ENCODE peak calls at places on chromosomes 6 and 20, in six cellular contexts. One of them, this sample, is unnamed.

GRCh38 chr6:127216821-127217789 is 49.6 kb upstream of the RNF146 start:
- DNase-seq in A549: no peak
- DNase-seq in stimulated activated CD8-positive, alpha-beta memory T cell treated with anti-CD3 and anti-CD28 coated beads, Interleukin-7, amount 100 ng/mL, for 1 hour: no peak
- DNase-seq in aorta: no peak
- DNase-seq in HEK293T: no peak
- DNase-seq in endodermal cell: no peak
- DNase-seq in this sample: no peak

GRCh38 chr20:33372993-33373441 is 28.3 kb downstream of the CDK5RAP1 start:
- DNase-seq in A549: no peak
- DNase-seq in stimulated activated CD8-positive, alpha-beta memory T cell treated with anti-CD3 and anti-CD28 coated beads, Interleukin-7, amount 100 ng/mL, for 1 hour: no peak
- DNase-seq in aorta: no peak
- DNase-seq in HEK293T: no peak
- DNase-seq in endodermal cell: no peak
- DNase-seq in this sample: peak

GRCh38 chr6:146184701-146185100 is 155.8 kb downstream of the GRM1 start:
- DNase-seq in A549: no peak
- DNase-seq in stimulated activated CD8-positive, alpha-beta memory T cell treated with anti-CD3 and anti-CD28 coated beads, Interleukin-7, amount 100 ng/mL, for 1 hour: no peak
- DNase-seq in aorta: no peak
- DNase-seq in HEK293T: no peak
- DNase-seq in endodermal cell: no peak
- DNase-seq in this sample: no peak

GRCh38 chr6:39377530-39377929 is 55.0 kb upstream of the KCNK16 start:
- DNase-seq in A549: peak
- DNase-seq in stimulated activated CD8-positive, alpha-beta memory T cell treated with anti-CD3 and anti-CD28 coated beads, Interleukin-7, amount 100 ng/mL, for 1 hour: no peak
- DNase-seq in aorta: no peak
- DNase-seq in HEK293T: peak
- DNase-seq in endodermal cell: peak
- DNase-seq in this sample: peak

GRCh38 chr6:122491915-122492537 is 20.4 kb upstream of the SERINC1 start:
- DNase-seq in A549: peak
- DNase-seq in stimulated activated CD8-positive, alpha-beta memory T cell treated with anti-CD3 and anti-CD28 coated beads, Interleukin-7, amount 100 ng/mL, for 1 hour: peak
- DNase-seq in aorta: peak
- DNase-seq in HEK293T: peak
- DNase-seq in endodermal cell: peak
- DNase-seq in this sample: peak

GRCh38 chr6:11752350-11752749 is 26.3 kb downstream of the ADTRP start:
- DNase-seq in A549: no peak
- DNase-seq in stimulated activated CD8-positive, alpha-beta memory T cell treated with anti-CD3 and anti-CD28 coated beads, Interleukin-7, amount 100 ng/mL, for 1 hour: no peak
- DNase-seq in aorta: no peak
- DNase-seq in HEK293T: no peak
- DNase-seq in endodermal cell: no peak
- DNase-seq in this sample: no peak

GRCh38 chr6:4017847-4018193 is 61.1 kb downstream of the FAM217A start:
- DNase-seq in A549: no peak
- DNase-seq in stimulated activated CD8-positive, alpha-beta memory T cell treated with anti-CD3 and anti-CD28 coated beads, Interleukin-7, amount 100 ng/mL, for 1 hour: no peak
- DNase-seq in aorta: no peak
- DNase-seq in HEK293T: peak
- DNase-seq in endodermal cell: no peak
- DNase-seq in this sample: peak

GRCh38 chr6:49430187-49430586 is 32.9 kb downstream of the MMUT start:
- DNase-seq in A549: no peak
- DNase-seq in stimulated activated CD8-positive, alpha-beta memory T cell treated with anti-CD3 and anti-CD28 coated beads, Interleukin-7, amount 100 ng/mL, for 1 hour: no peak
- DNase-seq in aorta: no peak
- DNase-seq in HEK293T: no peak
- DNase-seq in endodermal cell: no peak
- DNase-seq in this sample: no peak

GRCh38 chr6:130888246-130888645 is 61.0 kb downstream of the SMLR1 start:
- DNase-seq in A549: no peak
- DNase-seq in stimulated activated CD8-positive, alpha-beta memory T cell treated with anti-CD3 and anti-CD28 coated beads, Interleukin-7, amount 100 ng/mL, for 1 hour: no peak
- DNase-seq in aorta: no peak
- DNase-seq in HEK293T: no peak
- DNase-seq in endodermal cell: no peak
- DNase-seq in this sample: no peak

GRCh38 chr20:18908109-18908508 is 94.5 kb downstream of the SCP2D1 start:
- DNase-seq in A549: no peak
- DNase-seq in stimulated activated CD8-positive, alpha-beta memory T cell treated with anti-CD3 and anti-CD28 coated beads, Interleukin-7, amount 100 ng/mL, for 1 hour: no peak
- DNase-seq in aorta: no peak
- DNase-seq in HEK293T: no peak
- DNase-seq in endodermal cell: no peak
- DNase-seq in this sample: no peak

GRCh38 chr20:9374068-9374467 is 140.3 kb upstream of the LAMP5 start:
- DNase-seq in A549: no peak
- DNase-seq in stimulated activated CD8-positive, alpha-beta memory T cell treated with anti-CD3 and anti-CD28 coated beads, Interleukin-7, amount 100 ng/mL, for 1 hour: no peak
- DNase-seq in aorta: no peak
- DNase-seq in HEK293T: no peak
- DNase-seq in endodermal cell: no peak
- DNase-seq in this sample: no peak

GRCh38 chr6:160104821-160105517 is 16.6 kb upstream of the SLC22A1 start:
- DNase-seq in A549: no peak
- DNase-seq in stimulated activated CD8-positive, alpha-beta memory T cell treated with anti-CD3 and anti-CD28 coated beads, Interleukin-7, amount 100 ng/mL, for 1 hour: no peak
- DNase-seq in aorta: no peak
- DNase-seq in HEK293T: no peak
- DNase-seq in endodermal cell: no peak
- DNase-seq in this sample: no peak

GRCh38 chr6:100633096-100633766 is 168.5 kb upstream of the SIM1 start:
- DNase-seq in A549: peak
- DNase-seq in stimulated activated CD8-positive, alpha-beta memory T cell treated with anti-CD3 and anti-CD28 coated beads, Interleukin-7, amount 100 ng/mL, for 1 hour: no peak
- DNase-seq in aorta: no peak
- DNase-seq in HEK293T: no peak
- DNase-seq in endodermal cell: no peak
- DNase-seq in this sample: peak

GRCh38 chr6:162621246-162621645 is 106.3 kb downstream of the PRKN start:
- DNase-seq in A549: peak
- DNase-seq in stimulated activated CD8-positive, alpha-beta memory T cell treated with anti-CD3 and anti-CD28 coated beads, Interleukin-7, amount 100 ng/mL, for 1 hour: no peak
- DNase-seq in aorta: no peak
- DNase-seq in HEK293T: peak
- DNase-seq in endodermal cell: peak
- DNase-seq in this sample: peak

GRCh38 chr6:29826271-29826670 is 1.4 kb upstream of the HLA-G start:
- DNase-seq in A549: no peak
- DNase-seq in stimulated activated CD8-positive, alpha-beta memory T cell treated with anti-CD3 and anti-CD28 coated beads, Interleukin-7, amount 100 ng/mL, for 1 hour: no peak
- DNase-seq in aorta: no peak
- DNase-seq in HEK293T: no peak
- DNase-seq in endodermal cell: no peak
- DNase-seq in this sample: no peak

GRCh38 chr6:28258877-28259777 is at the start of gene NKAPL:
- DNase-seq in A549: no peak
- DNase-seq in stimulated activated CD8-positive, alpha-beta memory T cell treated with anti-CD3 and anti-CD28 coated beads, Interleukin-7, amount 100 ng/mL, for 1 hour: peak
- DNase-seq in aorta: peak
- DNase-seq in HEK293T: no peak
- DNase-seq in endodermal cell: no peak
- DNase-seq in this sample: no peak

GRCh38 chr6:119627908-119628669 is 278.5 kb upstream of the MAN1A1 start:
- DNase-seq in A549: no peak
- DNase-seq in stimulated activated CD8-positive, alpha-beta memory T cell treated with anti-CD3 and anti-CD28 coated beads, Interleukin-7, amount 100 ng/mL, for 1 hour: no peak
- DNase-seq in aorta: no peak
- DNase-seq in HEK293T: no peak
- DNase-seq in endodermal cell: no peak
- DNase-seq in this sample: no peak

GRCh38 chr6:21634582-21634981 is 41.0 kb downstream of the SOX4 start:
- DNase-seq in A549: peak
- DNase-seq in stimulated activated CD8-positive, alpha-beta memory T cell treated with anti-CD3 and anti-CD28 coated beads, Interleukin-7, amount 100 ng/mL, for 1 hour: no peak
- DNase-seq in aorta: no peak
- DNase-seq in HEK293T: no peak
- DNase-seq in endodermal cell: no peak
- DNase-seq in this sample: peak

GRCh38 chr6:153790881-153791473 is 248.1 kb upstream of the OPRM1 start:
- DNase-seq in A549: no peak
- DNase-seq in stimulated activated CD8-positive, alpha-beta memory T cell treated with anti-CD3 and anti-CD28 coated beads, Interleukin-7, amount 100 ng/mL, for 1 hour: no peak
- DNase-seq in aorta: no peak
- DNase-seq in HEK293T: peak
- DNase-seq in endodermal cell: peak
- DNase-seq in this sample: peak

GRCh38 chr6:152428126-152428525 is 209.0 kb downstream of the SYNE1 start:
- DNase-seq in A549: no peak
- DNase-seq in stimulated activated CD8-positive, alpha-beta memory T cell treated with anti-CD3 and anti-CD28 coated beads, Interleukin-7, amount 100 ng/mL, for 1 hour: no peak
- DNase-seq in aorta: no peak
- DNase-seq in HEK293T: no peak
- DNase-seq in endodermal cell: peak
- DNase-seq in this sample: no peak

GRCh38 chr6:18269253-18269652 is 4.9 kb upstream of the DEK start:
- DNase-seq in A549: no peak
- DNase-seq in stimulated activated CD8-positive, alpha-beta memory T cell treated with anti-CD3 and anti-CD28 coated beads, Interleukin-7, amount 100 ng/mL, for 1 hour: no peak
- DNase-seq in aorta: no peak
- DNase-seq in HEK293T: peak
- DNase-seq in endodermal cell: no peak
- DNase-seq in this sample: peak

GRCh38 chr6:33299237-33299944 is 649 bp upstream of the RGL2 start:
- DNase-seq in A549: peak
- DNase-seq in stimulated activated CD8-positive, alpha-beta memory T cell treated with anti-CD3 and anti-CD28 coated beads, Interleukin-7, amount 100 ng/mL, for 1 hour: peak
- DNase-seq in aorta: peak
- DNase-seq in HEK293T: peak
- DNase-seq in endodermal cell: peak
- DNase-seq in this sample: peak

GRCh38 chr20:18802012-18802634 is 11.5 kb upstream of the SCP2D1 start:
- DNase-seq in A549: no peak
- DNase-seq in stimulated activated CD8-positive, alpha-beta memory T cell treated with anti-CD3 and anti-CD28 coated beads, Interleukin-7, amount 100 ng/mL, for 1 hour: no peak
- DNase-seq in aorta: no peak
- DNase-seq in HEK293T: no peak
- DNase-seq in endodermal cell: no peak
- DNase-seq in this sample: no peak

GRCh38 chr6:140271759-140272377 is 897.4 kb upstream of the CITED2 start:
- DNase-seq in A549: no peak
- DNase-seq in stimulated activated CD8-positive, alpha-beta memory T cell treated with anti-CD3 and anti-CD28 coated beads, Interleukin-7, amount 100 ng/mL, for 1 hour: no peak
- DNase-seq in aorta: no peak
- DNase-seq in HEK293T: no peak
- DNase-seq in endodermal cell: no peak
- DNase-seq in this sample: no peak

GRCh38 chr20:36471885-36472642 is 69.3 kb upstream of the MYL9 start:
- DNase-seq in A549: no peak
- DNase-seq in stimulated activated CD8-positive, alpha-beta memory T cell treated with anti-CD3 and anti-CD28 coated beads, Interleukin-7, amount 100 ng/mL, for 1 hour: no peak
- DNase-seq in aorta: no peak
- DNase-seq in HEK293T: no peak
- DNase-seq in endodermal cell: no peak
- DNase-seq in this sample: no peak

GRCh38 chr20:62651285-62652021 is 9.2 kb downstream of the SLCO4A1 start:
- DNase-seq in A549: no peak
- DNase-seq in stimulated activated CD8-positive, alpha-beta memory T cell treated with anti-CD3 and anti-CD28 coated beads, Interleukin-7, amount 100 ng/mL, for 1 hour: peak
- DNase-seq in aorta: no peak
- DNase-seq in HEK293T: no peak
- DNase-seq in endodermal cell: peak
- DNase-seq in this sample: no peak

GRCh38 chr6:145929037-145929633 is 35.0 kb downstream of the SHPRH start:
- DNase-seq in A549: peak
- DNase-seq in stimulated activated CD8-positive, alpha-beta memory T cell treated with anti-CD3 and anti-CD28 coated beads, Interleukin-7, amount 100 ng/mL, for 1 hour: no peak
- DNase-seq in aorta: no peak
- DNase-seq in HEK293T: peak
- DNase-seq in endodermal cell: no peak
- DNase-seq in this sample: peak

GRCh38 chr6:163339466-163339865 is 75.1 kb upstream of the QKI start:
- DNase-seq in A549: no peak
- DNase-seq in stimulated activated CD8-positive, alpha-beta memory T cell treated with anti-CD3 and anti-CD28 coated beads, Interleukin-7, amount 100 ng/mL, for 1 hour: no peak
- DNase-seq in aorta: no peak
- DNase-seq in HEK293T: no peak
- DNase-seq in endodermal cell: no peak
- DNase-seq in this sample: no peak

GRCh38 chr6:108002365-108003221 is 44.6 kb upstream of the SEC63 start:
- DNase-seq in A549: peak
- DNase-seq in stimulated activated CD8-positive, alpha-beta memory T cell treated with anti-CD3 and anti-CD28 coated beads, Interleukin-7, amount 100 ng/mL, for 1 hour: no peak
- DNase-seq in aorta: no peak
- DNase-seq in HEK293T: peak
- DNase-seq in endodermal cell: peak
- DNase-seq in this sample: peak

GRCh38 chr6:144094731-144095133 is 641 bp downstream of the SF3B5 start:
- DNase-seq in A549: no peak
- DNase-seq in stimulated activated CD8-positive, alpha-beta memory T cell treated with anti-CD3 and anti-CD28 coated beads, Interleukin-7, amount 100 ng/mL, for 1 hour: no peak
- DNase-seq in aorta: no peak
- DNase-seq in HEK293T: peak
- DNase-seq in endodermal cell: no peak
- DNase-seq in this sample: no peak

GRCh38 chr6:73521351-73522254 is 771 bp upstream of the EEF1A1 start:
- DNase-seq in A549: peak
- DNase-seq in stimulated activated CD8-positive, alpha-beta memory T cell treated with anti-CD3 and anti-CD28 coated beads, Interleukin-7, amount 100 ng/mL, for 1 hour: peak
- DNase-seq in aorta: peak
- DNase-seq in HEK293T: peak
- DNase-seq in endodermal cell: no peak
- DNase-seq in this sample: peak

GRCh38 chr6:73694711-73695411 is 1.1 kb upstream of the CD109 start:
- DNase-seq in A549: no peak
- DNase-seq in stimulated activated CD8-positive, alpha-beta memory T cell treated with anti-CD3 and anti-CD28 coated beads, Interleukin-7, amount 100 ng/mL, for 1 hour: no peak
- DNase-seq in aorta: peak
- DNase-seq in HEK293T: no peak
- DNase-seq in endodermal cell: peak
- DNase-seq in this sample: no peak

GRCh38 chr20:25526446-25526845 is 58.9 kb downstream of the NINL start:
- DNase-seq in A549: no peak
- DNase-seq in stimulated activated CD8-positive, alpha-beta memory T cell treated with anti-CD3 and anti-CD28 coated beads, Interleukin-7, amount 100 ng/mL, for 1 hour: no peak
- DNase-seq in aorta: no peak
- DNase-seq in HEK293T: no peak
- DNase-seq in endodermal cell: no peak
- DNase-seq in this sample: no peak